ENCODE peak calls at places on chromosome 13, in seven cellular contexts. U, Y, V, Q, E, H and C are unnamed samples.

GRCh38 chr13:102757006-102757405 is 16.6 kb downstream of the TEX30 start:
- DNase-seq in Q (no peak), V (no peak), H (no peak), Y (no peak), U (no peak), E (peak; percentile 67), C (no peak)

GRCh38 chr13:106507560-106508274 is 27.7 kb downstream of the EFNB2 start:
- DNase-seq in Q (no peak), V (no peak), E (peak; percentile 97), Y (no peak), H (peak; percentile 95), U (peak; percentile 75), C (peak; percentile 99)

GRCh38 chr13:113849546-113849945 is 14.3 kb downstream of the GAS6 start:
- DNase-seq in V (no peak), Q (no peak), U (peak; percentile 75), H (no peak), E (peak; percentile 78), Y (no peak), C (no peak)

GRCh38 chr13:45200701-45201230 is at the start of gene KCTD4:
- DNase-seq in U (no peak), H (peak; percentile 49), E (peak; percentile 51), V (no peak), Q (no peak), Y (no peak), C (peak; percentile 45)

GRCh38 chr13:98581971-98582702 is 5.2 kb upstream of the STK24 start:
- DNase-seq in U (peak; percentile 14), V (no peak), Y (no peak), Q (no peak), E (peak; percentile 60), H (peak; percentile 85), C (peak; percentile 75)

GRCh38 chr13:36297259-36297599 is 385 bp downstream of the CCDC169 start:
- DNase-seq in Y (peak; percentile 21), U (peak; percentile 15), Q (no peak), V (no peak), E (no peak), H (peak; percentile 25), C (peak; percentile 32)

GRCh38 chr13:91142572-91142971 is 204.9 kb upstream of the MIR17HG start:
- DNase-seq in V (no peak), E (peak; percentile 2), H (peak; percentile 1), Q (no peak), Y (no peak), U (peak; percentile 71), C (peak; percentile 89)

GRCh38 chr13:57030671-57031070 is 110.0 kb upstream of the PRR20A start:
- DNase-seq in E (no peak), V (no peak), U (no peak), Q (no peak), H (no peak), Y (no peak), C (no peak)

GRCh38 chr13:60062502-60062901 is 101.2 kb downstream of the DIAPH3 start:
- DNase-seq in H (peak; percentile 51), E (no peak), V (no peak), Y (no peak), U (no peak), Q (no peak), C (no peak)

GRCh38 chr13:88124142-88124541 is 453.0 kb downstream of the SLITRK5 start:
- DNase-seq in Q (no peak), V (no peak), Y (no peak), E (no peak), H (no peak), U (no peak), C (no peak)

GRCh38 chr13:29583073-29583785 is 12.3 kb downstream of the SLC7A1 start:
- DNase-seq in V (no peak), Y (peak; percentile 23), H (peak; percentile 76), Q (no peak), U (peak; percentile 62), E (peak; percentile 73), C (peak; percentile 87)

GRCh38 chr13:45833663-45834062 is 17.9 kb downstream of the SIAH3 start:
- DNase-seq in Y (no peak), Q (no peak), E (peak; percentile 65), H (peak; percentile 7), V (no peak), U (peak; percentile 64), C (peak; percentile 66)

GRCh38 chr13:37102896-37103295 is 2.6 kb downstream of the CSNK1A1L start:
- DNase-seq in E (no peak), V (no peak), Y (no peak), H (no peak), Q (no peak), U (no peak), C (peak; percentile 75)

GRCh38 chr13:67557642-67558241 is 327.6 kb upstream of the PCDH9 start:
- DNase-seq in V (no peak), Q (no peak), U (no peak), H (no peak), Y (no peak), E (no peak), C (peak; percentile 10)

GRCh38 chr13:23799945-23800344 is 89.3 kb downstream of the MIPEP start:
- DNase-seq in Q (no peak), H (peak; percentile 38), E (no peak), U (no peak), Y (no peak), V (no peak), C (no peak)

GRCh38 chr13:106291006-106291405 is 244.5 kb downstream of the EFNB2 start:
- DNase-seq in U (peak; percentile 84), E (peak; percentile 54), H (peak; percentile 76), Y (no peak), Q (no peak), V (no peak), C (peak; percentile 59)

GRCh38 chr13:103573446-103573845 is 507.2 kb upstream of the SLC10A2 start:
- DNase-seq in Q (no peak), Y (no peak), U (no peak), V (no peak), E (no peak), H (no peak), C (no peak)

GRCh38 chr13:39455534-39456175 is 147.3 kb downstream of the LHFPL6 start:
- DNase-seq in H (peak; percentile 21), U (no peak), Q (peak; percentile 19), V (no peak), Y (no peak), E (no peak), C (peak; percentile 12)

GRCh38 chr13:23321534-23322241 is 111.8 kb downstream of the SACS start:
- DNase-seq in U (peak; percentile 93), H (peak; percentile 94), V (no peak), Q (no peak), Y (no peak), E (peak; percentile 86), C (peak; percentile 97)

GRCh38 chr13:74226791-74227475 is 92.7 kb upstream of the KLF12 start:
- DNase-seq in Y (no peak), E (no peak), H (peak; percentile 75), U (no peak), V (no peak), Q (no peak), C (peak; percentile 43)

GRCh38 chr13:104597554-104598240 is 1531.5 kb upstream of the SLC10A2 start:
- DNase-seq in V (no peak), Q (no peak), H (no peak), Y (no peak), U (no peak), E (no peak), C (no peak)
- H3K9ac ChIP-seq in V (no peak overlapping the region), Q (no peak overlapping the region), H (no peak overlapping the region), Y (no peak overlapping the region), U (no peak overlapping the region), E (no peak overlapping the region), C (no peak overlapping the region)

GRCh38 chr13:42350141-42350540 is 78.2 kb downstream of the AKAP11 start:
- DNase-seq in H (no peak), Y (no peak), U (no peak), V (no peak), E (no peak), Q (no peak), C (no peak)

GRCh38 chr13:42360046-42360445 is 88.1 kb downstream of the AKAP11 start:
- DNase-seq in V (no peak), E (no peak), U (no peak), Y (no peak), H (no peak), Q (no peak), C (no peak)

GRCh38 chr13:42355841-42356575 is 84.1 kb downstream of the AKAP11 start:
- DNase-seq in H (no peak), Y (no peak), U (no peak), V (no peak), E (peak; percentile 19), Q (no peak), C (no peak)

GRCh38 chr13:42355118-42355840 is 83.3 kb downstream of the AKAP11 start:
- DNase-seq in H (no peak), U (no peak), Q (no peak), V (no peak), E (no peak), Y (no peak), C (no peak)

GRCh38 chr13:42354246-42355117 is 82.5 kb downstream of the AKAP11 start:
- DNase-seq in E (peak; percentile 74), V (no peak), Y (no peak), U (peak; percentile 43), Q (no peak), H (peak; percentile 48), C (peak; percentile 91)
- H3K9ac ChIP-seq in E (no peak overlapping the region), V (no peak overlapping the region), Y (no peak overlapping the region), U (no peak overlapping the region), Q (no peak overlapping the region), H (no peak overlapping the region), C (peak overlapping the region; percentile 14)

GRCh38 chr13:112726018-112726767 is 36.4 kb downstream of the ATP11A start:
- DNase-seq in E (no peak), Y (no peak), V (peak; percentile 28), U (peak; percentile 6), H (no peak), Q (no peak), C (no peak)
- H3K9ac ChIP-seq in E (no peak overlapping the region), Y (no peak overlapping the region), V (no peak overlapping the region), U (no peak overlapping the region), H (no peak overlapping the region), Q (no peak overlapping the region), C (no peak overlapping the region)

GRCh38 chr13:50386527-50387123 is 371.4 kb downstream of the KCNRG start:
- DNase-seq in Y (no peak), E (no peak), U (peak; percentile 12), V (no peak), Q (no peak), H (peak; percentile 82), C (peak; percentile 61)

GRCh38 chr13:50389726-50390125 is 374.5 kb downstream of the KCNRG start:
- DNase-seq in H (no peak), E (no peak), U (no peak), Q (no peak), V (no peak), Y (no peak), C (no peak)

GRCh38 chr13:50388481-50388880 is 373.2 kb downstream of the KCNRG start:
- DNase-seq in V (no peak), H (no peak), E (no peak), Q (no peak), Y (no peak), U (no peak), C (no peak)

GRCh38 chr13:50384724-50385123 is 369.5 kb downstream of the KCNRG start:
- DNase-seq in V (no peak), Q (no peak), U (no peak), Y (no peak), E (no peak), H (no peak), C (no peak)

DNA sequence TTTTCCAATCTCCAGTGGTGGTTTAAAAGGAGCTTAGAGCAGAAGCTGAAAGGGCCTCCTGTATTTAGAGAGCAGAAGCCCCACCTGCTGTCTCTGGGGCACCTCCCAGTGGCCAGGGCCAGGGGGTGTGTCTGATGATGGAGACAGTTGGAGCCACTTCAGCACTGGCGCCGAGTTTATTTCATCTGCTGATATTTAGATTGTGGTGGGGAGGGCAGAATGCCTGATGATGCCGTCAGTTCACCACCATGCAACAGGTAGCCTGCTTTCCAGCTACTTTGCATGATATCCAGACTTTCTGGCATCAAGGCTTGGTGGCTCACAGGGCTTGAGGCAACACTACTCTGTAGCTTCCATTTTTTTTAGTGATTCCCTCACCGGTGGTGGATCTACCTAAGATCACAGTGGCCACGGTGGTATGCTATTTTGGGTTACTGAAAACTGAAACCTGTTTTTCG is 371.9 kb downstream of the KCNRG start:
- DNase-seq in E (no peak), V (peak; percentile 72), H (peak; percentile 42), U (peak; percentile 9), Y (peak; percentile 25), Q (peak; percentile 37), C (peak; percentile 74)
- H3K9ac ChIP-seq in E (no peak overlapping the region), V (no peak overlapping the region), H (peak overlapping the region; percentile 77), U (no peak overlapping the region), Y (no peak overlapping the region), Q (no peak overlapping the region), C (peak overlapping the region; percentile 56)